ENCODE peak calls at places on chromosomes 7 and 10, in six cellular contexts. A is lung; J is GM12878; V is CD8-positive, alpha-beta memory T cell; O is right lobe of liver; X is mesenchymal stem cell. D is an unnamed sample. For H3K4me1, the result is how much of the 10 kb centered on the place peaks cover.

GRCh38 chr7:143318661-143319060 is 2.8 kb downstream of the CLCN1 start:
- DNase-seq in A (no peak), J (no peak), V (no peak), O (peak), X (peak), D (no peak)

GRCh38 chr7:99923200-99923599 is 3.9 kb upstream of the TRIM4 start:
- DNase-seq in A (no peak), J (no peak), V (no peak), O (no peak), X (no peak), D (no peak)

GRCh38 chr7:94183289-94183749 is 179.2 kb upstream of the BET1 start:
- DNase-seq in A (no peak), J (no peak), V (no peak), O (peak), X (peak), D (peak)

GRCh38 chr7:31228957-31229356 is 111.6 kb downstream of the NEUROD6 start:
- DNase-seq in A (no peak), J (no peak), V (no peak), O (no peak), X (no peak), D (no peak)

GRCh38 chr10:63917363-63917762 is 396.2 kb downstream of the REEP3 start:
- DNase-seq in A (no peak), J (no peak), V (no peak), O (no peak), X (no peak), D (no peak)

GRCh38 chr10:62735464-62736188 is 68.9 kb upstream of the ADO start:
- DNase-seq in A (no peak), J (peak), V (no peak), O (no peak), X (peak), D (no peak)

GRCh38 chr10:126165865-126166264 is 222.4 kb downstream of the ADAM12 start:
- DNase-seq in A (no peak), J (no peak), V (no peak), O (no peak), X (no peak), D (no peak)

GRCh38 chr10:68981074-68981473 is 7.5 kb upstream of the KIFBP start:
- DNase-seq in A (no peak), J (no peak), V (no peak), O (no peak), X (peak), D (no peak)

GRCh38 chr10:4686644-4686996 is 139.4 kb upstream of the AKR1E2 start:
- DNase-seq in A (no peak), J (no peak), V (no peak), O (no peak), X (peak), D (no peak)

GRCh38 chr7:103065666-103066065 is 8.9 kb downstream of the FBXL13 start:
- DNase-seq in A (no peak), J (no peak), V (peak), O (no peak), X (peak), D (peak)

GRCh38 chr10:53403688-53404087 is 631.1 kb upstream of the MBL2 start:
- DNase-seq in A (peak), J (no peak), V (no peak), O (peak), X (peak), D (no peak)

GRCh38 chr10:102632394-102633062 is 11.8 kb upstream of the TRIM8 start:
- DNase-seq in A (no peak), J (no peak), V (peak), O (peak), X (peak), D (peak)

GRCh38 chr10:23343591-23344225 is 889 bp downstream of the C10orf67 start:
- DNase-seq in A (peak), J (no peak), V (no peak), O (peak), X (peak), D (peak)

GRCh38 chr10:99676435-99676834 is 17.1 kb downstream of the ENTPD7 start:
- DNase-seq in A (no peak), J (no peak), V (no peak), O (no peak), X (peak), D (no peak)

GRCh38 chr7:50721160-50721559 is 61.5 kb downstream of the GRB10 start:
- DNase-seq in A (no peak), J (no peak), V (no peak), O (no peak), X (no peak), D (no peak)

GRCh38 chr7:50718876-50719275 is 63.8 kb downstream of the GRB10 start:
- DNase-seq in A (no peak), J (no peak), V (no peak), O (no peak), X (no peak), D (no peak)

GRCh38 chr7:50717186-50717585 is 65.5 kb downstream of the GRB10 start:
- DNase-seq in A (no peak), J (no peak), V (no peak), O (no peak), X (no peak), D (no peak)

GRCh38 chr7:50720295-50720694 is 62.4 kb downstream of the GRB10 start:
- DNase-seq in A (no peak), J (no peak), V (no peak), O (no peak), X (no peak), D (no peak)

GRCh38 chr7:50718311-50718710 is 64.4 kb downstream of the GRB10 start:
- DNase-seq in A (no peak), J (no peak), V (no peak), O (no peak), X (no peak), D (no peak)
- H3K4me1 ChIP-seq in A (under half), J (under half), V (under half), O (under half), X (under half), D (under half)

GRCh38 chr7:155371884-155372781 is 74.5 kb downstream of the INSIG1 start:
- DNase-seq in A (no peak), J (no peak), V (peak), O (peak), X (no peak), D (peak)
- H3K4me3 ChIP-seq in A (no peak), J (peak), V (no peak), O (peak), X (no peak), D (no peak)

GRCh38 chr7:71237945-71238344 is 106.0 kb downstream of the GALNT17 start:
- DNase-seq in A (no peak), J (no peak), V (no peak), O (no peak), X (no peak), D (peak)
- H3K27ac ChIP-seq in A (no peak), J (no peak), V (no peak), O (no peak), X (no peak), D (no peak)

GRCh38 chr7:127884066-127884559 is 147.1 kb downstream of the LRRC4 start:
- DNase-seq in A (no peak), J (no peak), V (no peak), O (no peak), X (no peak), D (no peak)

GRCh38 chr7:127885843-127886242 is 145.4 kb downstream of the LRRC4 start:
- DNase-seq in A (no peak), J (no peak), V (no peak), O (no peak), X (peak), D (peak)

GRCh38 chr7:127887096-127887495 is 144.1 kb downstream of the LRRC4 start:
- DNase-seq in A (no peak), J (no peak), V (no peak), O (no peak), X (no peak), D (no peak)

GRCh38 chr7:127886248-127886647 is 145.0 kb downstream of the LRRC4 start:
- DNase-seq in A (no peak), J (no peak), V (no peak), O (no peak), X (no peak), D (no peak)

GRCh38 chr7:127885222-127885772 is 145.9 kb downstream of the LRRC4 start:
- DNase-seq in A (no peak), J (no peak), V (no peak), O (no peak), X (no peak), D (no peak)
- H3K4me1 ChIP-seq in A (under half), J (under half), V (under half), O (under half), X (under half), D (under half)

GRCh38 chr10:121975295-121976086 is 474 bp upstream of the NSMCE4A start:
- DNase-seq in A (no peak), J (no peak), V (no peak), O (no peak), X (no peak), D (no peak)

GRCh38 chr10:121976607-121977006 is 1.6 kb upstream of the NSMCE4A start:
- DNase-seq in A (no peak), J (no peak), V (no peak), O (peak), X (no peak), D (no peak)

GRCh38 chr10:121978511-121978910 is 3.5 kb upstream of the NSMCE4A start:
- DNase-seq in A (peak), J (no peak), V (no peak), O (no peak), X (no peak), D (no peak)

GRCh38 chr10:121974535-121975294 is at the start of gene NSMCE4A:
- DNase-seq in A (peak), J (peak), V (peak), O (peak), X (peak), D (peak)

DNA sequence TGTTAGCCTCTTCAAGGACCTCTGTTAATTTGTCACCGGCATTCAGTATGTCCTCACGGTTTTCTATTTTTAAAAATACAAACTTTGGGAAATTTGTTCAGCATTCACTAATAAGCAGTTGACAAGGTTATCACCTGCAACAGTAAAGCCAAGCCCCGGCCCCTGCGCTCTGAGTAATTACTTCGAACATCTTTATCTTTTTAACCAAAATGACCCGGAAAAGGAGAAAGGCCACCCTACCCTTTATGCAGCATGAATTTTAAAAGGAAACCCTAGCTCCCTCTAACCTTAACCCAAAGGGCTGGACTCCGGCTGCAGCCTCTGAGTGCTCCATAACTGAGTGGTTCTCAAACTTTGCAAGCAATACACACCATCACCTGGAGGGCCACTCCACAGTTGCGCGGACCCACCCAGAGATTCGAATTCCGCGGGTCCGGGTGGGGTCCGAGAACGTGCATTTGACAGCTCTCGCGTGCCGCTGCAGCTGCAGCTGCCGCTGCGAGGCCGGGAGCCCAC is 940 bp downstream of the NSMCE4A start:
- DNase-seq in A (no peak), J (no peak), V (no peak), O (no peak), X (no peak), D (no peak)
- H3K4me3 ChIP-seq in A (peak), J (peak), V (peak), O (peak), X (peak), D (peak)

GRCh38 chr7:82605247-82605864 is 161.8 kb upstream of the CACNA2D1 start:
- DNase-seq in A (no peak), J (no peak), V (no peak), O (no peak), X (peak), D (no peak)

GRCh38 chr7:82602066-82602465 is 158.5 kb upstream of the CACNA2D1 start:
- DNase-seq in A (no peak), J (no peak), V (no peak), O (no peak), X (no peak), D (no peak)

GRCh38 chr7:82599910-82600309 is 156.3 kb upstream of the CACNA2D1 start:
- DNase-seq in A (no peak), J (no peak), V (no peak), O (no peak), X (no peak), D (no peak)

GRCh38 chr7:82598958-82599357 is 155.4 kb upstream of the CACNA2D1 start:
- DNase-seq in A (no peak), J (no peak), V (no peak), O (no peak), X (peak), D (no peak)

GRCh38 chr7:82600601-82601000 is 157.0 kb upstream of the CACNA2D1 start:
- DNase-seq in A (no peak), J (no peak), V (no peak), O (no peak), X (peak), D (no peak)
- H3K27ac ChIP-seq in A (no peak), J (no peak), V (no peak), O (no peak), X (no peak), D (no peak)

GRCh38 chr10:114521250-114521649 is 116.9 kb upstream of the AFAP1L2 start:
- DNase-seq in A (no peak), J (no peak), V (no peak), O (no peak), X (no peak), D (no peak)
- H3K4me1 ChIP-seq in A (under half), J (under half), V (half or more), O (under half), X (under half), D (under half)

DNA sequence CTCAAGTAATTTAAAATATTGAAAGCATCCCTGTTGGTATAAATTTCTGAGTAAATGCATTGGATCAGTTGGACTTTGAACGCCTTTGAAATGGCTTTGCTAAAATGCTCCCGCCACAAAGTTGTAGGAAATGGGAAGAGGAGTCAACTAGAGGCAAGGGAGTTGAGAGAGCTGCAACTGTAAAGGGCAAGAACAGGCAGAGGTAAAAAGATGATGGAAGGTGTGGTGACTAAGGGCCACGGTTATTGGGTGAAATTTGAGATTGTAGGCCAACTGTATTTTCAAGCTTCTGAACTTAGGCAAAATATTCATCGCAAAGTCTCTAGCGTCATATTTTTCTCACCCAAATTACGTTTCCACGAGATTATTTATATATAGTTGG is 595 bp upstream of the SUMF2 start:
- DNase-seq in A (no peak), J (no peak), V (no peak), O (no peak), X (no peak), D (no peak)
- H3K4me3 ChIP-seq in A (no peak), J (peak), V (peak), O (peak), X (no peak), D (no peak)

DNA sequence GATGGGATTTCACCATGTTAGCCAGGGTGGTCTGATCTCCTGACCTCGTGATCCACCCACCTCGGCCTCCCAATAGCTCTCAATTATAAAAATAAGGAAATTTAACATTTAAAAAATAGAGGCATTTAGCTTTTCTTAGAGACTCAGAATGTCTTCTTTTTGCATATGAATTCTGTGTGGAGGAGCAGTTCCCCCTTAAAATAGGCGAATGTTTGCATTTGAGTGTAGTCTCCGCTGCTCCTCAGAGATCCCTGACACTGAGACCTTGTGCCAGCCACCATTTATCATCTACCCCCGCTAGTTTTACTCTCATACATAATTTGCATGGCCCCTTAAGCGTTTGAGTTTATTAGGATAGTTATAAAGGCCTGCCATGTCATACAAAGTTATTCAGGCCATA is 461.9 kb downstream of the SORCS3 start:
- DNase-seq in A (no peak), J (no peak), V (no peak), O (no peak), X (no peak), D (no peak)
- H3K27ac ChIP-seq in A (no peak), J (no peak), V (no peak), O (no peak), X (no peak), D (no peak)

D was measured in aorta.